ENCODE peak calls at places on chromosomes 3 and 15, in eight cellular contexts. K is HCT116; G is CD8-positive, alpha-beta T cell; D is heart left ventricle; B is psoas muscle; V is WTC11; I is omental fat pad; L is RWPE2. C is an unnamed sample.

GRCh38 chr15:100740105-100740504 is 137.7 kb downstream of the ASB7 start:
- DNase-seq in K (no peak), G (no peak), D (no peak), B (no peak), V (no peak), I (no peak), L (no peak), C (no peak)

GRCh38 chr15:60328852-60329443 is 68.8 kb downstream of the ANXA2 start:
- DNase-seq in K (no peak), G (peak; percentile 15), D (no peak), B (no peak), V (no peak), I (no peak), L (no peak), C (no peak)

GRCh38 chr3:64163755-64164148 is 61.5 kb downstream of the PRICKLE2 start:
- DNase-seq in K (no peak), G (no peak), D (no peak), B (no peak), V (no peak), I (no peak), L (no peak), C (no peak)

GRCh38 chr15:72690938-72691337 is 4.9 kb downstream of the BBS4 start:
- DNase-seq in K (no peak), G (no peak), D (no peak), B (no peak), V (no peak), I (no peak), L (no peak), C (no peak)

GRCh38 chr3:12629560-12629959 is 34.4 kb downstream of the RAF1 start:
- DNase-seq in K (no peak), G (no peak), D (peak; percentile 41), B (no peak), V (no peak), I (no peak), L (no peak), C (no peak)

GRCh38 chr3:8767667-8768363 is 1.6 kb downstream of the OXTR start:
- DNase-seq in K (no peak), G (no peak), D (no peak), B (no peak), V (peak; percentile 70), I (no peak), L (no peak), C (no peak)

GRCh38 chr15:76239786-76240185 is 71.5 kb downstream of the ETFA start:
- DNase-seq in K (no peak), G (no peak), D (no peak), B (no peak), V (no peak), I (no peak), L (no peak), C (no peak)

GRCh38 chr3:149419816-149420215 is 42.4 kb upstream of the TM4SF1 start:
- DNase-seq in K (no peak), G (no peak), D (no peak), B (no peak), V (no peak), I (no peak), L (no peak), C (no peak)

DNA sequence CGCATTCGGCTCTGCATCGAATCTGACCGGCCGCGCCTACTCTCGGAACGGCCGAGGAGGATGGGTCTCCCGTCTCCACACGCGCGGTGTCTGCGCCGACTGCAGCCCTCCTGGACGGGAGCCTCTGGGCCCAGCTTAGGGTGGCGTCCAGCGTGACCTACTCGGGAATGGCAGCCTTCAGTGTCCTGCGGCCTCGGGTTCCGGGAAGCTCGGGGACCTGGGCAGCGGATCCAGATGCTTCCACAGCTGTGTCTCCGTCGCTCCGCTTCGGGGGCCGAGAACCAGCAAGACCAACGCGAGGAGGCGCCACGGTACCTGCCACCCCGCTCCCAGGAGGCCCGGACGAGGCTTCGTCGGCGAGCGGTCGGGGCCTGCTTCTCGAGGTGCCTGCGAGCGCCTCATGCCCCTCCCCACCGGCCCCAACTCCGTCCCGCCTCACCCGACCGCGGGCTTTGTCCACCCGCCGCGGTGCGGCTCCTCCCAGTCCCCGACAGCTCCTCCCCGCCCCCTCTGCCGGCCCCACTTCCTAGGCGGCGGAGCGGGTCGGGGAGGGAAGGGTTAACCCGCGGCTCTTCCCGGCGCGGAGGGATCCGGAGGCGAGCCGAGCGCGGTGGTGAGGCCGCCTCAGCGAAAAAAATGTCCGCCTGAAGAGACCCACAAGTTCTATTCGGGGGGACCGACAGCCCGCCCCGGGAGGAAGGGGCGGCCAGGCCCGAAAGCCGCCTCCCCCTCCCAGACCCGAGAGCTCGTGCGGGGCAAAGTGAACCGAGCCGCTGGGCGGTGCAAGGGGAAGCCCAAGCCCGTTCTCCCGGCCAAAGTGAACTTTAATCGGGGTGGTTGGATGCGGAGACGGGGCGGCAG is at the start of gene TCF12:
- DNase-seq in K (peak; percentile 86), G (peak; percentile 86), D (peak; percentile 97), B (peak; percentile 96), V (peak; percentile 96), I (peak; percentile 67), L (peak; percentile 97), C (peak; percentile 83)
- TF ChIP-seq CTCF in K (peak; percentile 20), G (peak; percentile 50), D (peak; percentile 64), B (peak; percentile 37), V (no peak), I (no peak), L (peak; percentile 72), C (peak; percentile 59)

GRCh38 chr3:15382405-15382923 is 44.9 kb downstream of the METTL6 start:
- DNase-seq in K (no peak), G (no peak), D (no peak), B (no peak), V (no peak), I (no peak), L (no peak), C (no peak)

GRCh38 chr3:15375461-15376000 is 43.1 kb upstream of the SH3BP5 start:
- DNase-seq in K (no peak), G (no peak), D (no peak), B (no peak), V (no peak), I (no peak), L (no peak), C (no peak)

GRCh38 chr3:15372918-15373317 is 40.5 kb upstream of the SH3BP5 start:
- DNase-seq in K (no peak), G (no peak), D (no peak), B (no peak), V (no peak), I (no peak), L (no peak), C (no peak)

GRCh38 chr3:15380980-15381890 is 46.1 kb downstream of the METTL6 start:
- DNase-seq in K (no peak), G (no peak), D (no peak), B (no peak), V (no peak), I (no peak), L (no peak), C (no peak)

GRCh38 chr3:15377961-15378791 is 45.8 kb upstream of the SH3BP5 start:
- DNase-seq in K (peak; percentile 91), G (peak; percentile 96), D (peak; percentile 94), B (peak; percentile 93), V (peak; percentile 93), I (peak; percentile 97), L (peak; percentile 88), C (peak; percentile 95)
- TF ChIP-seq CTCF in K (peak; percentile 91), G (peak; percentile 85), D (peak; percentile 91), B (peak; percentile 83), V (peak; percentile 68), I (no peak), L (peak; percentile 92), C (peak; percentile 96)

GRCh38 chr15:52678468-52679231 is 538 bp downstream of the ATOSA start:
- DNase-seq in K (no peak), G (peak; percentile 73), D (peak; percentile 72), B (peak; percentile 69), V (peak; percentile 81), I (peak; percentile 30), L (peak; percentile 85), C (peak; percentile 33)

GRCh38 chr15:52679232-52680040 is at the start of gene ATOSA:
- DNase-seq in K (peak; percentile 69), G (peak; percentile 93), D (peak; percentile 95), B (peak; percentile 91), V (peak; percentile 92), I (peak; percentile 68), L (peak; percentile 96), C (peak; percentile 96)

GRCh38 chr15:52677593-52677992 is 1.6 kb downstream of the ATOSA start:
- DNase-seq in K (no peak), G (no peak), D (no peak), B (no peak), V (no peak), I (no peak), L (no peak), C (no peak)

GRCh38 chr15:52680041-52680391 is 828 bp upstream of the ATOSA start:
- DNase-seq in K (no peak), G (no peak), D (no peak), B (no peak), V (no peak), I (no peak), L (no peak), C (no peak)

GRCh38 chr15:52678036-52678467 is 1.1 kb downstream of the ATOSA start:
- DNase-seq in K (no peak), G (peak; percentile 66), D (peak; percentile 72), B (peak; percentile 41), V (peak; percentile 36), I (no peak), L (peak; percentile 69), C (peak; percentile 56)
- TF ChIP-seq CTCF in K (peak; percentile 9), G (no peak), D (peak; percentile 40), B (no peak), V (no peak), I (no peak), L (peak; percentile 70), C (peak; percentile 10)

DNA sequence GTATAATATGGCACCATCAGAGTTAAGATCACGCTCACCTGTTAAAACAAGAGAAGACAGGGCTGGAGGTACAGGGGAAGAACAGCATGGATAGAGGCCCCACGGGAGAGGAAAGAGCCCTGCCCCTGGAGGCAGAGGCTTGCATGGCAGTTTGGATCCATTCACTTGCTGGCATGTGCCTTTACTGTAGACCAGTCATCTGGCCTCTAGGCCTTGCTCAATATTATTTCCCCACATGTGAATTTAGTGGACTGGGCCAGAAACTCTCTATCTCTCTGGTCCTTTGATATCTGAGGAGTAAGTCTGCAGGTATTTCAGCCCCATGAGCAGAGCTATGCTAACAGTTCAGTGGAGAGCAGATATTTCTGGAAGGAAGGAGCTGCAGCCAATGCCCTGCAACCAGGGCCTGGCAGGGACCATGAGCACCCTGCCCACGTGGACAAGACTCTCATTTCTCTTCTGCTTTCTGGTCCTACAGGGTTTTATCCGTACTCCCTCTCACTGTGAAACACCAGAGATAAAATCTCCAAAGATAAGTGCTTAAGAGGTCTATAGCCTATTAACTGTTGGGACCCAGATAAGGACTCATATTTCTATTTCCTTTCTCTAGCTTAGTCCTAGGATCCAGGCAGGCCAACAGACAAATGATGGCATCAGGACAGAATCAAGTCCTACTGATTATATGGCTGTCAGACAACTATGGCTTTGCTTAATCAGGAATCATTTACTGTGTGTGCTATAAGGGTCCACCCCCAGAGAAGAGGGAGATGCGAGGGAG is 65.0 kb downstream of the CLDN11 start:
- DNase-seq in K (no peak), G (no peak), D (no peak), B (no peak), V (peak; percentile 44), I (no peak), L (no peak), C (no peak)
- TF ChIP-seq CTCF in K (peak; percentile 50), G (no peak), D (no peak), B (no peak), V (peak; percentile 51), I (no peak), L (no peak), C (no peak)

C was measured in dorsolateral prefrontal cortex.